ENCODE peak calls at places on chromosomes 7 and 10, in five cellular contexts. H is cardiac fibroblast; Q is choroid plexus epithelial cell; E is HEK293T; J is stimulated activated naive CD8-positive, alpha-beta T cell treated with anti-CD3 and anti-CD28 coated beads, Interleukin-15, Interleukin-2, amounts not matched to agents 100 U/mL and 50 U/mL, for 24 hours. W is an unnamed sample.

GRCh38 chr7:115299379-115300038 is 377.6 kb downstream of the MDFIC start:
- DNase-seq in Q (no peak), E (no peak), H (no peak), J (no peak), W (peak; percentile 14)

GRCh38 chr10:19479854-19480253 is 336.4 kb upstream of the PLXDC2 start:
- DNase-seq in J (no peak), E (no peak), Q (no peak), H (no peak), W (no peak)

GRCh38 chr7:80078159-80078731 is 56.4 kb upstream of the GNAI1 start:
- DNase-seq in J (peak; percentile 27), Q (peak; percentile 66), H (peak; percentile 77), E (no peak), W (peak; percentile 45)

GRCh38 chr7:122762071-122762470 is 59.3 kb upstream of the RNF148 start:
- DNase-seq in Q (peak; percentile 14), J (no peak), H (no peak), E (no peak), W (no peak)

GRCh38 chr7:116696707-116697106 is 24.7 kb downstream of the MET start:
- DNase-seq in E (no peak), H (no peak), J (no peak), Q (no peak), W (no peak)

GRCh38 chr10:98957801-98958200 is 277.9 kb downstream of the HPSE2 start:
- DNase-seq in E (no peak), J (no peak), H (peak; percentile 1), Q (no peak), W (peak; percentile 77)

GRCh38 chr7:128407751-128408708 is 1.8 kb downstream of the IMPDH1 start:
- DNase-seq in E (no peak), J (no peak), Q (no peak), H (no peak), W (no peak)

GRCh38 chr10:91410638-91411367 is 659 bp downstream of the HECTD2 start:
- DNase-seq in Q (peak; percentile 57), J (peak; percentile 49), H (peak; percentile 46), E (peak; percentile 43), W (peak; percentile 63)

GRCh38 chr10:117830832-117831231 is 215.9 kb downstream of the RAB11FIP2 start:
- DNase-seq in J (peak; percentile 4), H (no peak), Q (no peak), E (no peak), W (no peak)

GRCh38 chr7:1123721-1124120 is 35.8 kb downstream of the GPER1 start:
- DNase-seq in H (peak; percentile 80), E (peak; percentile 64), J (no peak), Q (peak; percentile 76), W (peak; percentile 91)

GRCh38 chr7:134574322-134574721 is 25.4 kb downstream of the AKR1B15 start:
- DNase-seq in H (no peak), J (no peak), E (no peak), Q (no peak), W (no peak)

GRCh38 chr7:30238721-30239441 is 45.5 kb upstream of the ZNRF2 start:
- DNase-seq in Q (peak; percentile 54), E (no peak), J (peak; percentile 40), H (peak; percentile 55), W (peak; percentile 6)

GRCh38 chr10:132574783-132575319 is 37.3 kb downstream of the INPP5A start:
- DNase-seq in E (no peak), Q (peak; percentile 73), H (peak; percentile 17), J (no peak), W (peak; percentile 52)

GRCh38 chr10:71569775-71570588 is 149.6 kb downstream of the C10orf105 start:
- DNase-seq in Q (peak; percentile 60), E (peak; percentile 80), H (peak; percentile 58), J (peak; percentile 89), W (peak; percentile 43)

GRCh38 chr10:5888352-5888751 is 1.3 kb downstream of the ANKRD16 start:
- DNase-seq in Q (peak; percentile 56), J (no peak), H (peak; percentile 52), E (no peak), W (peak; percentile 52)

GRCh38 chr10:79058899-79059771 is 9.6 kb upstream of the ZMIZ1 start:
- DNase-seq in E (no peak), H (no peak), Q (no peak), J (no peak), W (no peak)

GRCh38 chr10:14063531-14064317 is 267.0 kb downstream of the FRMD4A start:
- DNase-seq in H (peak; percentile 90), J (no peak), E (no peak), Q (peak; percentile 89), W (peak; percentile 93)

GRCh38 chr10:26217396-26218105 is 977 bp downstream of the GAD2 start:
- DNase-seq in Q (no peak), E (no peak), H (no peak), J (no peak), W (no peak)

GRCh38 chr7:16930958-16931357 is 49.2 kb upstream of the AGR3 start:
- DNase-seq in E (no peak), J (no peak), H (no peak), Q (no peak), W (no peak)